ENCODE peak calls at places on chromosomes 4 and X, in nine cellular contexts. S, Y, D, O, R, E, H, N and A are unnamed samples.

GRCh38 chr4:128244379-128244778 is 43.2 kb downstream of the PGRMC2 start:
- DNase-seq in S (no peak), Y (no peak), D (no peak), O (no peak), R (no peak), E (no peak), H (no peak), N (no peak), A (no peak)

GRCh38 chr4:20253799-20254409 is 2.2 kb downstream of the SLIT2 start:
- DNase-seq in S (peak), Y (no peak), D (peak), O (no peak), R (peak), E (no peak), H (no peak), N (peak), A (peak)

GRCh38 chr4:158786155-158786581 is 17.3 kb downstream of the FNIP2 start:
- DNase-seq in S (no peak), Y (no peak), D (no peak), O (no peak), R (no peak), E (no peak), H (no peak), N (no peak), A (no peak)

GRCh38 chr4:112213850-112214249 is 17.7 kb upstream of the AP1AR start:
- DNase-seq in S (no peak), Y (peak), D (no peak), O (peak), R (no peak), E (no peak), H (no peak), N (no peak), A (no peak)

GRCh38 chr4:177147668-177148067 is 162.0 kb upstream of the NEIL3 start:
- DNase-seq in S (no peak), Y (no peak), D (no peak), O (no peak), R (no peak), E (no peak), H (no peak), N (no peak), A (no peak)

GRCh38 chr4:153296424-153296823 is 48.1 kb upstream of the MND1 start:
- DNase-seq in S (peak), Y (peak), D (no peak), O (peak), R (no peak), E (no peak), H (no peak), N (no peak), A (no peak)

GRCh38 chrX:108397627-108398392 is 40.4 kb downstream of the COL4A6 start:
- DNase-seq in S (no peak), Y (peak), D (no peak), O (no peak), R (no peak), E (no peak), H (no peak), N (no peak), A (no peak)

GRCh38 chr4:82099863-82100579 is 273.8 kb downstream of the HNRNPD start:
- DNase-seq in S (no peak), Y (no peak), D (no peak), O (no peak), R (no peak), E (no peak), H (no peak), N (no peak), A (no peak)

GRCh38 chr4:104494822-104495559 is at the start of gene CXXC4:
- DNase-seq in S (peak), Y (peak), D (peak), O (no peak), R (peak), E (no peak), H (peak), N (peak), A (peak)

GRCh38 chr4:44118971-44119680 is 329.5 kb downstream of the KCTD8 start:
- DNase-seq in S (no peak), Y (peak), D (no peak), O (no peak), R (no peak), E (no peak), H (no peak), N (no peak), A (no peak)

GRCh38 chrX:75303795-75304194 is 29.9 kb downstream of the UPRT start:
- DNase-seq in S (no peak), Y (no peak), D (no peak), O (no peak), R (no peak), E (no peak), H (no peak), N (no peak), A (no peak)

GRCh38 chr4:169005453-169006099 is 4.5 kb downstream of the CBR4 start:
- DNase-seq in S (no peak), Y (no peak), D (no peak), O (no peak), R (no peak), E (no peak), H (no peak), N (no peak), A (no peak)

GRCh38 chrX:47151428-47151827 is 6.4 kb downstream of the RBM10 start:
- DNase-seq in S (no peak), Y (no peak), D (no peak), O (no peak), R (no peak), E (no peak), H (no peak), N (no peak), A (no peak)

GRCh38 chr4:27003602-27004238 is 143.1 kb downstream of the STIM2 start:
- DNase-seq in S (no peak), Y (no peak), D (no peak), O (no peak), R (no peak), E (no peak), H (no peak), N (no peak), A (no peak)

GRCh38 chrX:69603566-69604194 is 12.2 kb upstream of the EDA start:
- DNase-seq in S (no peak), Y (no peak), D (no peak), O (no peak), R (no peak), E (no peak), H (no peak), N (no peak), A (no peak)

GRCh38 chrX:150291014-150291413 is 72.1 kb upstream of the MAMLD1 start:
- DNase-seq in S (no peak), Y (no peak), D (no peak), O (no peak), R (no peak), E (no peak), H (peak), N (no peak), A (no peak)

GRCh38 chr4:139647184-139647583 is 18.4 kb upstream of the MGST2 start:
- DNase-seq in S (no peak), Y (no peak), D (no peak), O (no peak), R (no peak), E (no peak), H (no peak), N (no peak), A (no peak)

GRCh38 chr4:38743866-38744265 is 38.9 kb downstream of the TLR10 start:
- DNase-seq in S (no peak), Y (no peak), D (no peak), O (no peak), R (no peak), E (no peak), H (no peak), N (no peak), A (no peak)

GRCh38 chr4:91973479-91974153 is 330.1 kb upstream of the GRID2 start:
- DNase-seq in S (no peak), Y (no peak), D (no peak), O (no peak), R (no peak), E (no peak), H (no peak), N (no peak), A (no peak)

GRCh38 chr4:183422962-183423653 is 21.3 kb upstream of the CDKN2AIP start:
- DNase-seq in S (no peak), Y (peak), D (no peak), O (no peak), R (no peak), E (no peak), H (no peak), N (no peak), A (no peak)

GRCh38 chrX:10902001-10902400 is 209.1 kb upstream of the HCCS start:
- DNase-seq in S (no peak), Y (peak), D (no peak), O (no peak), R (no peak), E (no peak), H (no peak), N (no peak), A (no peak)

GRCh38 chr4:82833696-82834313 is 35.2 kb upstream of the SCD5 start:
- DNase-seq in S (peak), Y (peak), D (no peak), O (peak), R (no peak), E (no peak), H (no peak), N (no peak), A (no peak)

GRCh38 chr4:17504081-17504480 is 7.8 kb downstream of the QDPR start:
- DNase-seq in S (no peak), Y (no peak), D (peak), O (no peak), R (no peak), E (no peak), H (no peak), N (no peak), A (peak)